ENCODE peak calls at places on chromosomes 5 and 9, in six cellular contexts. One of them, this sample, is unnamed.

GRCh38 chr5:84274585-84275468 is 109.9 kb downstream of the EDIL3 start:
- DNase-seq in PC-9: peak
- DNase-seq in esophagus squamous epithelium: no peak
- DNase-seq in CD8-positive, alpha-beta T cell: no peak
- DNase-seq in kidney: no peak
- DNase-seq in dorsolateral prefrontal cortex: no peak
- DNase-seq in this sample: no peak

GRCh38 chr5:83741571-83741970 is 20.9 kb upstream of the HAPLN1 start:
- DNase-seq in PC-9: no peak
- DNase-seq in esophagus squamous epithelium: no peak
- DNase-seq in CD8-positive, alpha-beta T cell: no peak
- DNase-seq in kidney: no peak
- DNase-seq in dorsolateral prefrontal cortex: no peak
- DNase-seq in this sample: no peak

GRCh38 chr9:95778957-95779356 is 96.5 kb upstream of the ERCC6L2 start:
- DNase-seq in PC-9: no peak
- DNase-seq in esophagus squamous epithelium: no peak
- DNase-seq in CD8-positive, alpha-beta T cell: no peak
- DNase-seq in kidney: peak
- DNase-seq in dorsolateral prefrontal cortex: no peak
- DNase-seq in this sample: no peak

GRCh38 chr5:77882670-77883257 is 106.6 kb upstream of the TBCA start:
- DNase-seq in PC-9: no peak
- DNase-seq in esophagus squamous epithelium: no peak
- DNase-seq in CD8-positive, alpha-beta T cell: peak
- DNase-seq in kidney: no peak
- DNase-seq in dorsolateral prefrontal cortex: no peak
- DNase-seq in this sample: no peak

GRCh38 chr5:135491552-135492318 is 39.6 kb upstream of the TIFAB start:
- DNase-seq in PC-9: peak
- DNase-seq in esophagus squamous epithelium: no peak
- DNase-seq in CD8-positive, alpha-beta T cell: no peak
- DNase-seq in kidney: no peak
- DNase-seq in dorsolateral prefrontal cortex: no peak
- DNase-seq in this sample: no peak

GRCh38 chr5:10505517-10506095 is 58.3 kb upstream of the ANKRD33B start:
- DNase-seq in PC-9: no peak
- DNase-seq in esophagus squamous epithelium: no peak
- DNase-seq in CD8-positive, alpha-beta T cell: no peak
- DNase-seq in kidney: no peak
- DNase-seq in dorsolateral prefrontal cortex: no peak
- DNase-seq in this sample: no peak

GRCh38 chr5:39015743-39016586 is 58.2 kb downstream of the RICTOR start:
- DNase-seq in PC-9: no peak
- DNase-seq in esophagus squamous epithelium: no peak
- DNase-seq in CD8-positive, alpha-beta T cell: no peak
- DNase-seq in kidney: no peak
- DNase-seq in dorsolateral prefrontal cortex: no peak
- DNase-seq in this sample: peak

GRCh38 chr9:89435315-89435823 is 62.5 kb downstream of the SEMA4D start:
- DNase-seq in PC-9: peak
- DNase-seq in esophagus squamous epithelium: no peak
- DNase-seq in CD8-positive, alpha-beta T cell: no peak
- DNase-seq in kidney: peak
- DNase-seq in dorsolateral prefrontal cortex: no peak
- DNase-seq in this sample: no peak

GRCh38 chr5:177478711-177479646 is 5.5 kb upstream of the DBN1 start:
- DNase-seq in PC-9: no peak
- DNase-seq in esophagus squamous epithelium: no peak
- DNase-seq in CD8-positive, alpha-beta T cell: peak
- DNase-seq in kidney: peak
- DNase-seq in dorsolateral prefrontal cortex: no peak
- DNase-seq in this sample: no peak

GRCh38 chr5:41871866-41872265 is 1.6 kb upstream of the OXCT1 start:
- DNase-seq in PC-9: no peak
- DNase-seq in esophagus squamous epithelium: no peak
- DNase-seq in CD8-positive, alpha-beta T cell: no peak
- DNase-seq in kidney: no peak
- DNase-seq in dorsolateral prefrontal cortex: no peak
- DNase-seq in this sample: no peak

GRCh38 chr9:4796988-4797956 is 4.5 kb downstream of the RCL1 start:
- DNase-seq in PC-9: peak
- DNase-seq in esophagus squamous epithelium: no peak
- DNase-seq in CD8-positive, alpha-beta T cell: no peak
- DNase-seq in kidney: no peak
- DNase-seq in dorsolateral prefrontal cortex: no peak
- DNase-seq in this sample: no peak

GRCh38 chr9:6827370-6827949 is 69.7 kb downstream of the KDM4C start:
- DNase-seq in PC-9: no peak
- DNase-seq in esophagus squamous epithelium: no peak
- DNase-seq in CD8-positive, alpha-beta T cell: no peak
- DNase-seq in kidney: no peak
- DNase-seq in dorsolateral prefrontal cortex: no peak
- DNase-seq in this sample: no peak

GRCh38 chr5:44845777-44846176 is 37.0 kb downstream of the MRPS30 start:
- DNase-seq in PC-9: no peak
- DNase-seq in esophagus squamous epithelium: no peak
- DNase-seq in CD8-positive, alpha-beta T cell: no peak
- DNase-seq in kidney: no peak
- DNase-seq in dorsolateral prefrontal cortex: no peak
- DNase-seq in this sample: no peak

GRCh38 chr9:105205787-105206511 is 38.5 kb upstream of the SLC44A1 start:
- DNase-seq in PC-9: no peak
- DNase-seq in esophagus squamous epithelium: no peak
- DNase-seq in CD8-positive, alpha-beta T cell: no peak
- DNase-seq in kidney: no peak
- DNase-seq in dorsolateral prefrontal cortex: no peak
- DNase-seq in this sample: peak

GRCh38 chr9:14437336-14438231 is 123.6 kb upstream of the NFIB start:
- DNase-seq in PC-9: no peak
- DNase-seq in esophagus squamous epithelium: no peak
- DNase-seq in CD8-positive, alpha-beta T cell: no peak
- DNase-seq in kidney: no peak
- DNase-seq in dorsolateral prefrontal cortex: peak
- DNase-seq in this sample: no peak

GRCh38 chr9:92706218-92706940 is 36.4 kb upstream of the IPPK start:
- DNase-seq in PC-9: peak
- DNase-seq in esophagus squamous epithelium: no peak
- DNase-seq in CD8-positive, alpha-beta T cell: no peak
- DNase-seq in kidney: no peak
- DNase-seq in dorsolateral prefrontal cortex: no peak
- DNase-seq in this sample: no peak

GRCh38 chr9:35760651-35761050 is 6.6 kb upstream of the MSMP start:
- DNase-seq in PC-9: peak
- DNase-seq in esophagus squamous epithelium: no peak
- DNase-seq in CD8-positive, alpha-beta T cell: no peak
- DNase-seq in kidney: no peak
- DNase-seq in dorsolateral prefrontal cortex: no peak
- DNase-seq in this sample: no peak

GRCh38 chr5:143618146-143618545 is 193.8 kb upstream of the HMHB1 start:
- DNase-seq in PC-9: no peak
- DNase-seq in esophagus squamous epithelium: no peak
- DNase-seq in CD8-positive, alpha-beta T cell: no peak
- DNase-seq in kidney: no peak
- DNase-seq in dorsolateral prefrontal cortex: no peak
- DNase-seq in this sample: no peak

GRCh38 chr5:156640751-156641241 is 209.3 kb upstream of the PPP1R2B start:
- DNase-seq in PC-9: no peak
- DNase-seq in esophagus squamous epithelium: no peak
- DNase-seq in CD8-positive, alpha-beta T cell: no peak
- DNase-seq in kidney: no peak
- DNase-seq in dorsolateral prefrontal cortex: no peak
- DNase-seq in this sample: peak

GRCh38 chr5:151480859-151481258 is 33.5 kb downstream of the SLC36A1 start:
- DNase-seq in PC-9: no peak
- DNase-seq in esophagus squamous epithelium: no peak
- DNase-seq in CD8-positive, alpha-beta T cell: no peak
- DNase-seq in kidney: no peak
- DNase-seq in dorsolateral prefrontal cortex: peak
- DNase-seq in this sample: no peak

GRCh38 chr5:16957305-16958165 is 21.4 kb upstream of the MYO10 start:
- DNase-seq in PC-9: no peak
- DNase-seq in esophagus squamous epithelium: no peak
- DNase-seq in CD8-positive, alpha-beta T cell: no peak
- DNase-seq in kidney: peak
- DNase-seq in dorsolateral prefrontal cortex: no peak
- DNase-seq in this sample: peak

GRCh38 chr9:101307524-101308213 is 77.1 kb downstream of the BAAT start:
- DNase-seq in PC-9: no peak
- DNase-seq in esophagus squamous epithelium: no peak
- DNase-seq in CD8-positive, alpha-beta T cell: no peak
- DNase-seq in kidney: no peak
- DNase-seq in dorsolateral prefrontal cortex: no peak
- DNase-seq in this sample: no peak

GRCh38 chr9:114990901-114991300 is 60.5 kb upstream of the TNFSF8 start:
- DNase-seq in PC-9: no peak
- DNase-seq in esophagus squamous epithelium: no peak
- DNase-seq in CD8-positive, alpha-beta T cell: no peak
- DNase-seq in kidney: no peak
- DNase-seq in dorsolateral prefrontal cortex: no peak
- DNase-seq in this sample: no peak

GRCh38 chr5:55159763-55160492 is at the start of gene GPX8:
- DNase-seq in PC-9: peak
- DNase-seq in esophagus squamous epithelium: no peak
- DNase-seq in CD8-positive, alpha-beta T cell: no peak
- DNase-seq in kidney: no peak
- DNase-seq in dorsolateral prefrontal cortex: no peak
- DNase-seq in this sample: peak

GRCh38 chr9:1208185-1208584 is 158.0 kb downstream of the DMRT2 start:
- DNase-seq in PC-9: no peak
- DNase-seq in esophagus squamous epithelium: no peak
- DNase-seq in CD8-positive, alpha-beta T cell: no peak
- DNase-seq in kidney: no peak
- DNase-seq in dorsolateral prefrontal cortex: no peak
- DNase-seq in this sample: peak

GRCh38 chr5:68353624-68354023 is 138.1 kb downstream of the PIK3R1 start:
- DNase-seq in PC-9: no peak
- DNase-seq in esophagus squamous epithelium: no peak
- DNase-seq in CD8-positive, alpha-beta T cell: no peak
- DNase-seq in kidney: no peak
- DNase-seq in dorsolateral prefrontal cortex: no peak
- DNase-seq in this sample: no peak

GRCh38 chr5:56588636-56589485 is 226.5 kb upstream of the MAP3K1 start:
- DNase-seq in PC-9: no peak
- DNase-seq in esophagus squamous epithelium: peak
- DNase-seq in CD8-positive, alpha-beta T cell: peak
- DNase-seq in kidney: peak
- DNase-seq in dorsolateral prefrontal cortex: no peak
- DNase-seq in this sample: no peak

GRCh38 chr9:132210472-132211145 is 48.8 kb downstream of the NTNG2 start:
- DNase-seq in PC-9: no peak
- DNase-seq in esophagus squamous epithelium: no peak
- DNase-seq in CD8-positive, alpha-beta T cell: no peak
- DNase-seq in kidney: no peak
- DNase-seq in dorsolateral prefrontal cortex: no peak
- DNase-seq in this sample: no peak

GRCh38 chr9:35341585-35341984 is 148.3 kb upstream of the RUSC2 start:
- DNase-seq in PC-9: no peak
- DNase-seq in esophagus squamous epithelium: no peak
- DNase-seq in CD8-positive, alpha-beta T cell: no peak
- DNase-seq in kidney: peak
- DNase-seq in dorsolateral prefrontal cortex: peak
- DNase-seq in this sample: peak

GRCh38 chr5:109411627-109412026 is 1.9 kb upstream of the PJA2 start:
- DNase-seq in PC-9: no peak
- DNase-seq in esophagus squamous epithelium: no peak
- DNase-seq in CD8-positive, alpha-beta T cell: no peak
- DNase-seq in kidney: no peak
- DNase-seq in dorsolateral prefrontal cortex: no peak
- DNase-seq in this sample: peak

GRCh38 chr5:116280149-116280803 is 195.5 kb downstream of the COMMD10 start:
- DNase-seq in PC-9: no peak
- DNase-seq in esophagus squamous epithelium: no peak
- DNase-seq in CD8-positive, alpha-beta T cell: no peak
- DNase-seq in kidney: no peak
- DNase-seq in dorsolateral prefrontal cortex: no peak
- DNase-seq in this sample: no peak

GRCh38 chr5:97936246-97936645 is 753.2 kb upstream of the RIOK2 start:
- DNase-seq in PC-9: no peak
- DNase-seq in esophagus squamous epithelium: no peak
- DNase-seq in CD8-positive, alpha-beta T cell: no peak
- DNase-seq in kidney: no peak
- DNase-seq in dorsolateral prefrontal cortex: no peak
- DNase-seq in this sample: no peak

GRCh38 chr9:1125741-1126140 is 75.6 kb downstream of the DMRT2 start:
- DNase-seq in PC-9: no peak
- DNase-seq in esophagus squamous epithelium: no peak
- DNase-seq in CD8-positive, alpha-beta T cell: no peak
- DNase-seq in kidney: no peak
- DNase-seq in dorsolateral prefrontal cortex: no peak
- DNase-seq in this sample: no peak

GRCh38 chr9:14573319-14573718 is 119.9 kb downstream of the ZDHHC21 start:
- DNase-seq in PC-9: no peak
- DNase-seq in esophagus squamous epithelium: no peak
- DNase-seq in CD8-positive, alpha-beta T cell: no peak
- DNase-seq in kidney: no peak
- DNase-seq in dorsolateral prefrontal cortex: no peak
- DNase-seq in this sample: no peak

GRCh38 chr5:89844548-89844947 is 565.0 kb downstream of the CETN3 start:
- DNase-seq in PC-9: no peak
- DNase-seq in esophagus squamous epithelium: no peak
- DNase-seq in CD8-positive, alpha-beta T cell: no peak
- DNase-seq in kidney: no peak
- DNase-seq in dorsolateral prefrontal cortex: no peak
- DNase-seq in this sample: no peak
- H3K4me3 ChIP-seq in PC-9: no peak
- H3K4me3 ChIP-seq in esophagus squamous epithelium: no peak
- H3K4me3 ChIP-seq in CD8-positive, alpha-beta T cell: no peak
- H3K4me3 ChIP-seq in kidney: no peak
- H3K4me3 ChIP-seq in dorsolateral prefrontal cortex: no peak
- H3K4me3 ChIP-seq in this sample: no peak

GRCh38 chr5:154541553-154541952 is 63.5 kb upstream of the HAND1 start:
- DNase-seq in PC-9: peak
- DNase-seq in esophagus squamous epithelium: no peak
- DNase-seq in CD8-positive, alpha-beta T cell: no peak
- DNase-seq in kidney: no peak
- DNase-seq in dorsolateral prefrontal cortex: no peak
- DNase-seq in this sample: no peak
- TF ChIP-seq CTCF in PC-9: peak
- TF ChIP-seq CTCF in esophagus squamous epithelium: no peak
- TF ChIP-seq CTCF in CD8-positive, alpha-beta T cell: no peak
- TF ChIP-seq CTCF in kidney: no peak
- TF ChIP-seq CTCF in dorsolateral prefrontal cortex: no peak
- TF ChIP-seq CTCF in this sample: peak

GRCh38 chr9:2229109-2229733 is 214.1 kb downstream of the SMARCA2 start:
- DNase-seq in PC-9: peak
- DNase-seq in esophagus squamous epithelium: no peak
- DNase-seq in CD8-positive, alpha-beta T cell: no peak
- DNase-seq in kidney: no peak
- DNase-seq in dorsolateral prefrontal cortex: no peak
- DNase-seq in this sample: no peak
- H3K4me3 ChIP-seq in PC-9: no peak
- H3K4me3 ChIP-seq in esophagus squamous epithelium: no peak
- H3K4me3 ChIP-seq in CD8-positive, alpha-beta T cell: no peak
- H3K4me3 ChIP-seq in kidney: no peak
- H3K4me3 ChIP-seq in dorsolateral prefrontal cortex: no peak
- H3K4me3 ChIP-seq in this sample: no peak

GRCh38 chr5:149853019-149853648 is 91.5 kb downstream of the PDE6A start:
- DNase-seq in PC-9: peak
- DNase-seq in esophagus squamous epithelium: no peak
- DNase-seq in CD8-positive, alpha-beta T cell: peak
- DNase-seq in kidney: no peak
- DNase-seq in dorsolateral prefrontal cortex: peak
- DNase-seq in this sample: no peak
- TF ChIP-seq CTCF in PC-9: peak
- TF ChIP-seq CTCF in esophagus squamous epithelium: peak
- TF ChIP-seq CTCF in CD8-positive, alpha-beta T cell: peak
- TF ChIP-seq CTCF in kidney: peak
- TF ChIP-seq CTCF in dorsolateral prefrontal cortex: peak
- TF ChIP-seq CTCF in this sample: peak